ENCODE peak calls at places on chromosomes 6 and 20, in eight cellular contexts. A is breast epithelium, E is uterus, Q is ovary, X is tibial nerve, T is A549, U is prostate gland, W is thyroid gland. S is an unnamed sample.
A peak's percentile ranks its signal among the peaks of the same experiment; 100 is the strongest.

GRCh38 chr20:5844063-5844681 is 94.0 kb downstream of the SHLD1 start:
- DNase-seq in T (peak; percentile 91), W (no peak), X (no peak), E (no peak), U (no peak), Q (no peak), A (no peak), S (no peak)

GRCh38 chr6:108710046-108710445 is 138.2 kb upstream of the ARMC2 start:
- DNase-seq in X (no peak), A (no peak), E (no peak), W (no peak), Q (no peak), U (peak; percentile 26), T (no peak), S (no peak)

GRCh38 chr20:25254986-25255680 is 7.2 kb downstream of the PYGB start:
- DNase-seq in Q (no peak), X (no peak), T (no peak), E (no peak), A (peak; percentile 79), W (peak; percentile 92), U (peak; percentile 85), S (peak; percentile 67)

GRCh38 chr6:33904050-33904827 is 100.4 kb upstream of the MLN start:
- DNase-seq in E (no peak), U (no peak), A (no peak), Q (no peak), X (no peak), W (peak; percentile 6), T (no peak), S (peak; percentile 35)

GRCh38 chr20:33679758-33680485 is 5.7 kb upstream of the NECAB3 start:
- DNase-seq in A (no peak), X (no peak), W (no peak), Q (no peak), E (no peak), T (no peak), U (no peak), S (no peak)

GRCh38 chr6:34934516-34934915 is 45.5 kb downstream of the ANKS1A start:
- DNase-seq in X (peak; percentile 78), U (peak; percentile 76), E (peak; percentile 91), W (peak; percentile 99), Q (peak; percentile 96), T (no peak), A (peak; percentile 72), S (peak; percentile 86)

GRCh38 chr6:56102216-56102615 is 145.2 kb downstream of the COL21A1 start:
- DNase-seq in X (no peak), A (no peak), U (no peak), E (no peak), T (no peak), W (no peak), Q (no peak), S (no peak)

GRCh38 chr6:90190752-90191393 is 105.8 kb downstream of the BACH2 start:
- DNase-seq in T (no peak), Q (no peak), U (no peak), A (no peak), W (no peak), X (no peak), E (no peak), S (no peak)

GRCh38 chr6:106396426-106397220 is 36.1 kb downstream of the CRYBG1 start:
- DNase-seq in T (no peak), Q (no peak), U (no peak), X (no peak), A (no peak), W (no peak), E (no peak), S (no peak)

GRCh38 chr6:16712250-16712930 is 48.9 kb downstream of the ATXN1 start:
- DNase-seq in U (no peak), X (no peak), E (no peak), W (no peak), A (no peak), T (no peak), Q (no peak), S (no peak)

GRCh38 chr6:97240222-97240621 is 42.8 kb downstream of the MMS22L start:
- DNase-seq in W (no peak), T (peak; percentile 2), E (no peak), Q (no peak), U (no peak), X (no peak), A (no peak), S (no peak)

GRCh38 chr6:125924697-125925358 is 31.7 kb upstream of the HINT3 start:
- DNase-seq in Q (no peak), T (no peak), W (no peak), U (no peak), E (no peak), X (no peak), A (no peak), S (no peak)

GRCh38 chr6:157304840-157305675 is 18.3 kb downstream of the TMEM242 start:
- DNase-seq in Q (no peak), X (peak; percentile 20), W (no peak), U (no peak), T (no peak), E (no peak), A (no peak), S (peak; percentile 48)

GRCh38 chr6:68082086-68082485 is 553.0 kb upstream of the ADGRB3 start:
- DNase-seq in E (no peak), X (no peak), U (no peak), Q (no peak), W (no peak), T (no peak), A (no peak), S (no peak)

GRCh38 chr6:167826230-167827061 is at the start of gene AFDN:
- DNase-seq in Q (peak; percentile 76), E (peak; percentile 80), T (peak; percentile 40), U (peak; percentile 78), A (peak; percentile 78), X (peak; percentile 50), W (peak; percentile 86), S (peak; percentile 83)

GRCh38 chr6:163757506-163757905 is 343.0 kb downstream of the QKI start:
- DNase-seq in U (no peak), A (no peak), W (no peak), Q (no peak), E (no peak), X (no peak), T (no peak), S (no peak)

DNA sequence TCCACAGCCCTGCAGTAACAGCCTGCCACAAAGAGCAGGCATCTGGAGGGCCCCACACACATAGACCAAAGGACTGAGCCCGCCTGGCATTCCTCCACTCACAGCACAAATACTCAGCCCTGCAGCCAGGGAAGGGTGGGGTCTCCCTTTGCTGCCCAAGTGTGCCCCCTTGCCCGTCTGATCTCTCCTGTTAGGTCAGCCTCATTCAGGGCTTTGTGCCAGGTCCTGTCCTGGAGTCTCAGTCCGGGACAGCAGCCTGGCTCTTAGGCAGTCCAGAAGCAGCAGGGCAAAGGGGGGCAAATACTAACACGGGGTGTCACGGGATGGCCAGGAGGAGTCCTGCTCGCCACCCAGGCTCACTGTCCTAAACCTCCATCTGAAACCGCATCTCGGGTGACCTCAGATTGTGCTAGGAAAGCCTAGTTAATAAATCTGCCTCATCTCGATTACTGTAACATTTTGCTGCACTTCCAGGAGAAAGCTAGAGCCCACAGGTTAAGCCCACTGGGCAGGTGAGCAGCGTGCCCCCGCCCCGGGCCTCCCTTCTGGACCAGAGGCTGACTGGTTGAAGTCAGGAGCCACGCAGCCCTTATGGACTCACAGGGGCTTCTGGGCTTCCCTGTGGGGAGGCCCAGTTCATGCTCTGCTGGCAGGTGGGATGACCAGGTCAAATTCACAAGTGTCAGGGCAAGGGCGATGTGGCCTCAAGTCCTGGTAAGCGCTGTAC is 3.2 kb upstream of the OGFR start:
- DNase-seq in T (no peak), W (no peak), U (no peak), E (peak; percentile 23), X (no peak), Q (no peak), A (no peak), S (no peak)
- H3K4me1 ChIP-seq in T (peaks cover 25% of the 10 kb centered on the region), W (peaks cover 11% of the 10 kb centered on the region), U (peaks cover 9% of the 10 kb centered on the region), E (no peaks in the 10 kb centered on the region), X (peaks cover 27% of the 10 kb centered on the region), Q (peaks cover 10% of the 10 kb centered on the region), A (peaks cover 12% of the 10 kb centered on the region), S (peaks cover 31% of the 10 kb centered on the region)

DNA sequence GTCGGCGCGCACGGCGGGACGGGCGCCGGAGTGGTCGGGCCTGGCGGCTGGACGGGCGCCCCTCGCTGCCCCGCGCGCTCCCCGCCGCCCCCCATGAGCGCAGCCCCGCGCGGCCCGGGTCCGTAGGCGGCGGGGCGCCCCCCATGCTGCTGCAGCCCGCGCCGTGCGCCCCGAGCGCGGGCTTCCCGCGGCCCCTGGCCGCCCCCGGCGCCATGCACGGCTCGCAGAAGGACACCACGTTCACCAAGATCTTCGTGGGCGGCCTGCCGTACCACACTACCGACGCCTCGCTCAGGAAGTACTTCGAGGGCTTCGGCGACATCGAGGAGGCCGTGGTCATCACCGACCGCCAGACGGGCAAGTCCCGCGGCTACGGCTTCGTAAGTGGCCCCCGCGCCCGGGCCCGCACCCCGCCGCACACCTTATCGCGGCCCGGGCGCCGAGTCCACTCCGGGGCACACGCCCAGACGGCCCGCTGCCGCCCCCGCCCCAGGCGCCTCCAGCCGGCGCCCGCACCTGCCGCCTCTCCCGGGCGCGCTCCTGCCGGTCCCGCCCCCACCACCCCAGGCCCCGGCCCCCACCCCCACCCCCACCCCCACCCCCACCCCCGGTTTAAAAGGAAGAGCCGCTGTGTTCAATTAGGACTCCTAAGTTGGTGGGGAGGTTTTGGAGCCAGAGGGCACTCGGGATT is 388 bp downstream of the RBM38 start:
- DNase-seq in T (no peak), A (no peak), E (no peak), U (no peak), X (no peak), Q (peak; percentile 35), W (peak; percentile 27), S (no peak)
- TF ChIP-seq POLR2A in T (peak; percentile 68), A (no peak), E (no peak), U (peak; percentile 7), X (no peak), Q (no peak), W (no peak), S (no peak)

GRCh38 chr20:35617397-35618031 is 1.9 kb downstream of the SPAG4 start:
- DNase-seq in A (no peak), Q (peak; percentile 81), T (peak; percentile 75), W (peak; percentile 51), X (peak; percentile 27), E (peak; percentile 63), U (no peak), S (peak; percentile 65)
- H3K4me1 ChIP-seq in A (peaks cover 7% of the 10 kb centered on the region), Q (peaks cover 1% of the 10 kb centered on the region), T (peaks cover 18% of the 10 kb centered on the region), W (peaks cover 32% of the 10 kb centered on the region), X (peaks cover 26% of the 10 kb centered on the region), E (no peaks in the 10 kb centered on the region), U (peaks cover 9% of the 10 kb centered on the region), S (peaks cover 39% of the 10 kb centered on the region)

GRCh38 chr6:135531954-135532490 is 34.5 kb upstream of the AHI1 start:
- DNase-seq in E (no peak), T (no peak), W (no peak), A (no peak), X (no peak), U (no peak), Q (no peak), S (no peak)

GRCh38 chr6:135534773-135535380 is 37.3 kb upstream of the AHI1 start:
- DNase-seq in X (no peak), Q (no peak), E (no peak), W (no peak), A (no peak), U (no peak), T (no peak), S (no peak)

GRCh38 chr6:135537782-135538301 is 40.3 kb upstream of the AHI1 start:
- DNase-seq in X (no peak), A (no peak), U (no peak), W (no peak), T (peak; percentile 20), Q (no peak), E (no peak), S (no peak)

GRCh38 chr6:135535989-135536414 is 38.5 kb upstream of the AHI1 start:
- DNase-seq in A (no peak), W (no peak), T (peak; percentile 63), U (peak; percentile 8), E (no peak), X (peak; percentile 26), Q (no peak), S (no peak)

GRCh38 chr6:135532559-135532958 is 35.0 kb upstream of the AHI1 start:
- DNase-seq in A (no peak), E (no peak), W (no peak), T (no peak), X (no peak), U (no peak), Q (no peak), S (no peak)
- TF ChIP-seq POLR2A in A (no peak), E (no peak), W (no peak), T (no peak), X (no peak), U (no peak), Q (no peak), S (no peak)

S was measured in body of pancreas.